ENCODE peak calls at places on chromosomes 3 and 15, in eight cellular contexts. U is fibroblast of mammary gland; Q is CD4-positive, alpha-beta T cell; I is lung; R is GM13976; J is MCF 10A; W is astrocyte of the spinal cord; H is type B pancreatic cell. Y is an unnamed sample.

GRCh38 chr15:94478763-94479162 is 247.4 kb downstream of the MCTP2 start:
- DNase-seq in W (no peak), U (no peak), J (no peak), H (no peak), Q (no peak), I (no peak), R (no peak), Y (no peak)

GRCh38 chr3:55826731-55827496 is 339.8 kb upstream of the WNT5A start:
- DNase-seq in W (peak), H (no peak), R (no peak), J (peak), Q (no peak), U (peak), I (no peak), Y (no peak)

GRCh38 chr3:11020764-11021163 is 28.2 kb downstream of the SLC6A1 start:
- DNase-seq in U (no peak), H (no peak), Q (no peak), J (no peak), R (no peak), I (no peak), W (no peak), Y (no peak)

GRCh38 chr3:106457278-106458210 is 588.7 kb upstream of the CBLB start:
- DNase-seq in W (peak), R (peak), J (peak), U (peak), H (no peak), Q (no peak), I (no peak), Y (peak)

GRCh38 chr15:78564743-78565096 is 600 bp upstream of the CHRNA5 start:
- DNase-seq in Q (no peak), H (no peak), I (no peak), U (no peak), R (no peak), W (no peak), J (no peak), Y (no peak)

GRCh38 chr3:106228271-106228670 is 359.5 kb upstream of the CBLB start:
- DNase-seq in J (no peak), I (no peak), R (no peak), H (no peak), W (no peak), Q (no peak), U (no peak), Y (no peak)

GRCh38 chr15:60006203-60006782 is 2.2 kb downstream of the FOXB1 start:
- DNase-seq in R (peak), H (no peak), W (no peak), I (no peak), Q (peak), J (peak), U (no peak), Y (no peak)

GRCh38 chr3:43477600-43477999 is 144.2 kb downstream of the ANO10 start:
- DNase-seq in W (no peak), U (no peak), R (no peak), J (no peak), I (no peak), H (no peak), Q (peak), Y (no peak)

GRCh38 chr3:135650309-135650708 is 315.2 kb upstream of the PPP2R3A start:
- DNase-seq in W (no peak), Q (no peak), R (no peak), I (no peak), H (no peak), U (no peak), J (no peak), Y (no peak)

GRCh38 chr3:32616267-32616962 is 45.8 kb upstream of the DYNC1LI1 start:
- DNase-seq in U (no peak), R (no peak), W (no peak), J (no peak), H (no peak), Q (no peak), I (no peak), Y (no peak)

GRCh38 chr3:193946945-193947344 is 189.0 kb upstream of the HES1 start:
- DNase-seq in J (peak), Q (no peak), R (no peak), U (no peak), W (no peak), I (no peak), H (no peak), Y (no peak)

GRCh38 chr3:48403533-48404439 is 26.1 kb downstream of the PLXNB1 start:
- DNase-seq in U (no peak), R (peak), W (no peak), H (peak), Q (no peak), I (no peak), J (no peak), Y (no peak)

GRCh38 chr3:10936686-10937085 is 55.9 kb upstream of the SLC6A1 start:
- DNase-seq in I (no peak), U (no peak), Q (no peak), W (no peak), J (no peak), R (no peak), H (no peak), Y (no peak)

GRCh38 chr3:63979093-63979492 is 44.2 kb downstream of the PSMD6 start:
- DNase-seq in H (no peak), U (peak), W (no peak), I (no peak), R (no peak), J (no peak), Q (peak), Y (peak)

GRCh38 chr15:44314512-44314911 is 26.0 kb downstream of the GOLM2 start:
- DNase-seq in W (no peak), J (no peak), I (no peak), R (no peak), Q (no peak), U (no peak), H (no peak), Y (no peak)

GRCh38 chr3:70829101-70829500 is 516.7 kb upstream of the MDFIC2 start:
- DNase-seq in Q (no peak), W (peak), H (no peak), R (no peak), J (peak), U (peak), I (no peak), Y (peak)

GRCh38 chr3:157335677-157336076 is 101.0 kb upstream of the PTX3 start:
- DNase-seq in W (peak), U (peak), I (no peak), J (peak), R (no peak), H (no peak), Q (no peak), Y (peak)

GRCh38 chr3:54960736-54961135 is 32.9 kb upstream of the LRTM1 start:
- DNase-seq in I (no peak), U (no peak), H (no peak), Q (no peak), W (no peak), R (no peak), J (no peak), Y (no peak)

GRCh38 chr15:48466825-48467224 is 135.6 kb downstream of the DUT start:
- DNase-seq in I (no peak), J (no peak), U (no peak), Q (no peak), W (no peak), R (no peak), H (no peak), Y (no peak)

GRCh38 chr3:45861043-45861846 is 19.3 kb upstream of the LZTFL1 start:
- DNase-seq in I (no peak), Q (no peak), R (no peak), H (no peak), J (no peak), W (no peak), U (no peak), Y (no peak)

GRCh38 chr3:51671090-51672082 is at the start of gene TEX264:
- DNase-seq in W (peak), H (peak), I (peak), Q (peak), U (peak), J (peak), R (peak), Y (peak)

GRCh38 chr15:64009798-64010241 is 36.5 kb downstream of the DAPK2 start:
- DNase-seq in H (no peak), Q (peak), J (peak), I (no peak), R (no peak), W (peak), U (peak), Y (peak)

GRCh38 chr3:120093119-120093922 is 926 bp downstream of the GSK3B start:
- DNase-seq in W (peak), Q (no peak), H (no peak), I (no peak), J (peak), U (peak), R (no peak), Y (no peak)

GRCh38 chr3:120092444-120092843 is 1.8 kb downstream of the GSK3B start:
- DNase-seq in U (no peak), Q (no peak), I (no peak), W (no peak), J (no peak), R (no peak), H (no peak), Y (no peak)

GRCh38 chr3:120093923-120094775 is at the start of gene GSK3B:
- DNase-seq in U (no peak), W (peak), I (peak), J (peak), R (peak), Q (peak), H (peak), Y (peak)

GRCh38 chr3:120094776-120095225 is 554 bp upstream of the GSK3B start:
- DNase-seq in Q (peak), W (peak), U (peak), H (peak), R (peak), J (peak), I (peak), Y (peak)

GRCh38 chr3:120095226-120096165 is 1.2 kb upstream of the GSK3B start:
- DNase-seq in W (peak), J (peak), R (peak), Q (peak), U (peak), I (peak), H (peak), Y (peak)
- TF ChIP-seq CTCF in W (no peak), J (no peak), R (no peak), Q (no peak), U (no peak), I (no peak), H (no peak), Y (no peak)

DNA sequence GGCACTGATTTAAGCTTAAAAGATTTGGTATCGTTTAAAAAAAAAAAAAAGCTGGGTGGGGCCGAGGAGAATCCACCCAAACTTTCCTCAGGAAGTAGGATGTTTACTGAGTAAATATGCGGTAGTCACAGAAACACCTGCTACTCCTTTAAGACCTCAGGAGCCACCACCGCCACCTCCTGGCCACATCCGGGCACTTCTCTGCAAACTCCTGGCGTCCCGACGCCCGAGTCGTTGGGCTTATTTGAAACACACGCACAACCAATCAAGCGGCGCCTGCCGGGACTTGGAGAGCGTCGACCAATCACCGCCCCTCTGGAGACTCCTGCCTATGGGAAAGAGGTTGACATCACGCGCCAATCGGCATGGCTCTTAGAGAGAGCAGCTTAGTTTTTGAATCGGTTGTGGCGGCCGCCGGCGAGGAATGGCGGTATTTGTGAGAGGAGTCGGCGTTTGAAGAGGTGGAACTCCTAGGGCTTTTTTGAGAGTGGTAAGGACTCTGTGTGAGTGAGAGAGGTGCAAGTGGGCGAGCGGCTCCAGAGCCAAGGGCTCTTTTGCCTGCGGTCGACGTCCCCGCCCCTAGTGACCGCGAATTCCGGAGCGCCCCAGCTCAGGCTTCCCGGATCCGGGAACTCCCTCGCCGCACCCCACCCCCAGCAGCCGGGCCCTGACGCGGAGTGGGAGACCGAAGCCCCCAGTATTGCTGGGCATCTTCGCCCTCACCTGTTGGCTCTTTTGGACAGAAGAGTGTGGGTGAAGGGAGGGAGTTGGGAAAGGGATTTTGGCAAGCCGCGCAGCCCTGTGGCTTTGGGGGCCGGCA is at the start of gene ECT2:
- DNase-seq in Q (peak), J (peak), H (peak), I (peak), W (peak), R (peak), U (peak), Y (peak)
- TF ChIP-seq CTCF in Q (peak), J (peak), H (peak), I (peak), W (peak), R (peak), U (peak), Y (peak)

DNA sequence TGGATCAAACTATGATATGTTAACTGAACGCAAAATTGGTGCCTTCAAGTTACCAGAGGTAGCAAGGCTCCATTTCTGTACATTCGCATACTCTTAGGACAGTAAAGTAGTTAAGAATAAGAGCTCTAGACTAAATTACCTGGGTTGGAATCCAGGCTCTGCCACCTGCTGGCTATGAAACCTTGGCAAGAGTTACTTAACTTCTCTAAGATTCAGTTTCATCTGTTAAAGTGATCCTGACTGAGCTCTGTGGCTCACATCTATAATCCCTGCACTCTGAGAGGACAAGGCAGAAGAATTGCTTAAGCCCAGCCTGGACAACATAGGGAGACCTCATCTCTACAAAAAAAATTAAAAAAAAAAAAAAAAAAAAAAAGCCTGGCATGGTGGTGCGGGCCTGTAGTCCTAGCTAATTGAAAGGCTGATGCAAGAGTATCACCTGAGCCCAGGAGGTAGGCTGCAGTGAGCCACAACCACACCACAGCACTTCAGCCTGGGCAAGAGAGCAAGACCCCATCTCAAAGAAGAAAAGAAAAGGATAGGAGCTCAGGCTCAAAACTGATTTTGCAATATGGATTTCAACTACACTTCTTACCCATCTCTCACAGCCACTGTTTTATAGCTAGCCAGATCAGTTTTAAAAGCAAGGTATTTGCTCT is 21.3 kb downstream of the GSK3B start:
- DNase-seq in I (no peak), Q (no peak), H (no peak), J (peak), U (no peak), R (no peak), W (no peak), Y (no peak)
- TF ChIP-seq CTCF in I (no peak), Q (no peak), H (no peak), J (no peak), U (no peak), R (peak), W (peak), Y (peak)

DNA sequence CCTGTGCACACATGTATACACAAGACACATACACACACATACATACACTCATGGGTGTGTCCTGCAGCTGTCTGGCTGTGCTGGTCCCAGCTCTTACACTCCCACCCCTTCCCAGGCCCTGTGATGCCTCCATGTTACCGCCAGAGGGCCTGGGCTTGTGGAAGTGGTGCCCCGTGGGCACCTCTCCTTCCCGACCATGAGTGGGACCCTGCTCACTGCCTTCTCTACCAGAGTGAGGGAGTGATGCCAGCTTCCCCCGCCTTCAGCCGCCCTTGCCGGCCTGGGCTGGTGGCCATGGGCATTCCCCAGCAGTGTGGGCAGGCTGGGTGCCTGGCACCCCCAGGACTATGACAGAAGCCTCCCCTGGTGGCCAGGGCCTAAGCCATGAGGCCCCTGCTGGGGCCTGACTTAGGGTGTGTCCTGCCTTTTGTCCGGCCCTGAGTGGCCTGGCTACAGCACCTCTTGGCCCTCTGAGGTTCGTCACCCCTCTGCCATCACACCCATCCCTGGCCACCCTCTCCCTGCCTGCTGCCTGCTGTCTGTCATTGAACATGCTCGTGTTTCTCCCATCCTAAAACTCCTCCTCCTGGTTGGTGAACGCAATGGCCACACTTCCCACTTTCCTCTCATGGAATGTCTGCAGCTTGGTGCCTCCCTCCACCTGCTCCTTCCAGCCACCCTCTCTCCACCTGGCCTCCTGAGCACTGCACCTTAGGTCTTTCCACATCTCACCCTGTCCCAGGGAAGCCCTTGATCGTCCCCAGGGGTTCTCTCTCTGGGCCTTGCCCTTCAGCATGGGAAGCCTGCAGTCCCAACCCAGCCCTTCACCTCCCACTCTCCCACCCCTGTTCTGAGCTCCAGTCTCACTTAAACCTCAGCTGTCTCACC is 14.6 kb downstream of the HDAC11 start:
- DNase-seq in W (no peak), I (no peak), J (peak), H (no peak), R (no peak), U (no peak), Q (no peak), Y (peak)
- TF ChIP-seq CTCF in W (peak), I (no peak), J (peak), H (peak), R (peak), U (peak), Q (no peak), Y (peak)